ENCODE peak calls at places on chromosomes 6 and 20, in nine cellular contexts. X, J, P, B, D, M, H, O and L are unnamed samples.

GRCh38 chr6:140225587-140226438 is 851.4 kb upstream of the CITED2 start:
- DNase-seq in J (no peak), M (no peak), H (no peak), X (no peak), B (no peak), P (no peak), D (peak; percentile 13), O (no peak), L (no peak)

GRCh38 chr6:37382954-37383353 is 29.2 kb downstream of the RNF8 start:
- DNase-seq in M (no peak), D (peak; percentile 12), O (no peak), H (no peak), J (no peak), P (no peak), B (no peak), X (no peak), L (no peak)

GRCh38 chr6:37056439-37057127 is 51.1 kb downstream of the FGD2 start:
- DNase-seq in H (no peak), J (peak; percentile 60), P (no peak), B (no peak), D (no peak), O (no peak), M (no peak), X (no peak), L (no peak)

GRCh38 chr20:8254911-8255582 is 123.0 kb downstream of the PLCB1 start:
- DNase-seq in M (no peak), P (no peak), D (no peak), O (no peak), J (no peak), H (no peak), X (no peak), B (no peak), L (no peak)

GRCh38 chr20:37542281-37542680 is 14.6 kb upstream of the BLCAP start:
- DNase-seq in P (no peak), D (no peak), M (no peak), H (no peak), O (no peak), J (peak; percentile 81), X (no peak), B (no peak), L (no peak)

GRCh38 chr20:36573798-36574277 is 441 bp downstream of the TGIF2 start:
- DNase-seq in B (peak; percentile 56), X (no peak), P (no peak), D (peak; percentile 64), O (no peak), J (peak; percentile 48), H (no peak), M (peak; percentile 44), L (no peak)

GRCh38 chr6:55014321-55015088 is 159.8 kb upstream of the HCRTR2 start:
- DNase-seq in J (no peak), O (no peak), X (no peak), D (peak; percentile 22), B (no peak), M (no peak), H (no peak), P (no peak), L (no peak)

GRCh38 chr6:119728220-119728750 is 378.7 kb upstream of the MAN1A1 start:
- DNase-seq in D (no peak), J (peak; percentile 24), M (no peak), H (no peak), B (no peak), O (no peak), X (no peak), P (no peak), L (no peak)

GRCh38 chr6:27177454-27178000 is 70.0 kb upstream of the PRSS16 start:
- DNase-seq in B (peak; percentile 81), X (no peak), J (peak; percentile 65), H (peak; percentile 62), O (peak; percentile 73), D (peak; percentile 93), P (peak; percentile 38), M (peak; percentile 87), L (peak; percentile 83)

GRCh38 chr6:37492236-37493046 is 7.3 kb downstream of the CCDC167 start:
- DNase-seq in J (no peak), M (no peak), D (no peak), X (no peak), B (no peak), P (no peak), H (no peak), O (no peak), L (no peak)

GRCh38 chr6:37579444-37580067 is 79.9 kb upstream of the CCDC167 start:
- DNase-seq in D (no peak), X (no peak), O (no peak), M (no peak), B (no peak), H (peak; percentile 15), J (no peak), P (no peak), L (no peak)

GRCh38 chr6:99254616-99255550 is 94.6 kb downstream of the FAXC start:
- DNase-seq in M (no peak), B (no peak), X (no peak), O (no peak), P (no peak), H (no peak), J (no peak), D (no peak), L (no peak)

GRCh38 chr6:99250476-99250875 is 99.0 kb downstream of the FAXC start:
- DNase-seq in P (no peak), J (no peak), H (no peak), D (no peak), X (no peak), O (no peak), M (no peak), B (no peak), L (no peak)

GRCh38 chr6:99253271-99253670 is 96.2 kb downstream of the FAXC start:
- DNase-seq in X (no peak), O (no peak), H (no peak), B (no peak), M (no peak), J (no peak), P (no peak), D (no peak), L (no peak)

GRCh38 chr6:99246602-99247001 is 102.9 kb downstream of the FAXC start:
- DNase-seq in X (no peak), O (no peak), B (no peak), J (no peak), D (no peak), H (no peak), P (no peak), M (no peak), L (no peak)

GRCh38 chr6:99252421-99252820 is 97.1 kb downstream of the FAXC start:
- DNase-seq in M (no peak), X (no peak), J (no peak), D (no peak), P (no peak), O (no peak), B (no peak), H (no peak), L (no peak)
- TF ChIP-seq CTCF in M (no peak), X (no peak), J (no peak), D (no peak), P (no peak), O (no peak), B (no peak), H (no peak), L (no peak)

GRCh38 chr6:52341861-52342260 is 20.1 kb upstream of the PAQR8 start:
- DNase-seq in H (no peak), B (no peak), P (no peak), D (no peak), O (no peak), M (no peak), J (no peak), X (no peak), L (no peak)
- H3K27ac ChIP-seq in H (no peak overlapping the region), B (no peak overlapping the region), P (no peak overlapping the region), D (no peak overlapping the region), O (no peak overlapping the region), M (no peak overlapping the region), J (no peak overlapping the region), X (no peak overlapping the region), L (no peak overlapping the region)

GRCh38 chr20:59752101-59752586 is 147.8 kb downstream of the PHACTR3 start:
- DNase-seq in P (no peak), H (peak; percentile 59), J (no peak), D (no peak), B (no peak), X (no peak), O (no peak), M (no peak), L (no peak)
- H3K4me3 ChIP-seq in P (no peak overlapping the region), H (peak overlapping the region; percentile 24), J (no peak overlapping the region), D (no peak overlapping the region), B (no peak overlapping the region), X (no peak overlapping the region), O (no peak overlapping the region), M (no peak overlapping the region), L (no peak overlapping the region)

DNA sequence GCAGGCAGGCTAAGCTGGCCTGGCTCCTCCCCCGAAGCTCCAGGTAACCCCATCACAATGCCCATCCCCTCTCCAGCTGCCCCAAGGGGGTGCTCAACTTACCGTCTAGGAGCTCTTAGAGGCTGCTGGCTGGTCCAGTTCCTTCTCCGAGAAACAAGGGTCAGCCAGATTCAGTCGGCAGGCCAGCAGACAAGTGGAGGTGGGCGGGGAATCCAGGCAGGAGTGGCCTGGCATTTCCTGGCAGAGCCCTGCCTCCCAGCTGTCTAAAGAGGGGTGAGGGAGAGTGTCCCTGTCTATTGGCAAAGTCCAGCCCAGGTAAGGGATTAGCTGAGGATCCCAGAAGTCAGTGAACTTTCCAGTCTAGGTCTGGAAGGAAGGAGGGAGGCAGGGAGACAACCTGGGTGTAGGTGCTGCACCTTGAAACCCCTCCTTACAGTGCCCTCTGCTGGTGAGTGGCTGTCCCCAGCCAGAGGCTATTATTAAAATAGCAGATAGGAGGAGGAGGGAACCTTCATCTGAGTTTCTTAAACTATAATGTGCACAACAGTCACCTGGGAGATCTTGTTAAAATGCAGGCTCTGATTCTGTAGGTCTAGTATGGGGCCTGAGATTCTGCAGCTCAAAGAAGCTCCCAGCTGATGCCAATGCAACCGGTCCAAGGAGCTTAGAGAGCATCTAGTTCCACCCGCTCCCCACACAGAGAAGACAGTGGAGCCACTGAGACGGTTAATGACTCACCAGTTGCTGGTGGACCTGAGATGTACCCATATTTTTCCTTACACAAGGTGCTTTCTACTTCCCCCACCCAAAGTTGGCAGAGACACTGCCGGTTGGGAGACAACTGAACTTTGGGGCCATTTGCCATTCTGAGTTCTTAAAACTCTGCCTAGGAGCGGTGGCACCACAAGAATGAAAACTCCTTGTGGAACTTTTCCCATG is at the start of gene UNC5CL:
- DNase-seq in M (peak; percentile 83), J (peak; percentile 45), D (peak; percentile 48), P (no peak), X (no peak), O (no peak), B (peak; percentile 78), H (no peak), L (peak; percentile 64)
- TF ChIP-seq CTCF in M (peak; percentile 70), J (peak; percentile 79), D (peak; percentile 93), P (peak; percentile 30), X (peak; percentile 84), O (peak; percentile 28), B (peak; percentile 77), H (peak; percentile 64), L (peak; percentile 75)